ENCODE peak calls at places on chromosomes 2 and 18, in six cellular contexts. P is AG04450, V is AG09319, A is cardiac fibroblast, X is T-helper 9 cell, H is mesendoderm. O is an unnamed sample.

GRCh38 chr18:70235478-70235877 is 30.0 kb upstream of the RTTN start:
- DNase-seq in P (no peak), V (no peak), A (no peak), X (no peak), H (no peak), O (no peak)

GRCh38 chr18:11857177-11857887 is 6.1 kb downstream of the CHMP1B start:
- DNase-seq in P (peak; percentile 99), V (peak; percentile 91), A (peak; percentile 100), X (no peak), H (peak; percentile 93), O (peak; percentile 99)

GRCh38 chr18:22465859-22466602 is 48.3 kb upstream of the CTAGE1 start:
- DNase-seq in P (peak; percentile 86), V (peak; percentile 60), A (peak; percentile 98), X (no peak), H (peak; percentile 81), O (peak; percentile 94)

GRCh38 chr2:141199711-141200110 is 931.1 kb downstream of the LRP1B start:
- DNase-seq in P (no peak), V (no peak), A (no peak), X (no peak), H (no peak), O (no peak)

GRCh38 chr2:62216113-62216512 is 20.2 kb downstream of the B3GNT2 start:
- DNase-seq in P (no peak), V (no peak), A (no peak), X (no peak), H (no peak), O (no peak)

GRCh38 chr18:36769172-36769571 is 59.6 kb downstream of the TPGS2 start:
- DNase-seq in P (no peak), V (no peak), A (peak; percentile 67), X (no peak), H (no peak), O (no peak)

GRCh38 chr2:67255933-67256615 is 141.1 kb upstream of the ETAA1 start:
- DNase-seq in P (peak; percentile 93), V (peak; percentile 7), A (peak; percentile 90), X (no peak), H (peak; percentile 22), O (peak; percentile 80)

GRCh38 chr2:70116936-70117554 is 29.8 kb downstream of the PCBP1 start:
- DNase-seq in P (no peak), V (no peak), A (no peak), X (no peak), H (no peak), O (no peak)

GRCh38 chr2:204533629-204534370 is 11.5 kb upstream of the PARD3B start:
- DNase-seq in P (no peak), V (no peak), A (peak; percentile 76), X (no peak), H (no peak), O (no peak)

GRCh38 chr18:79819951-79820351 is 22.2 kb downstream of the KCNG2 start:
- DNase-seq in P (no peak), V (no peak), A (no peak), X (no peak), H (no peak), O (no peak)

GRCh38 chr2:121243821-121244460 is 41.1 kb downstream of the TFCP2L1 start:
- DNase-seq in P (no peak), V (no peak), A (no peak), X (no peak), H (no peak), O (no peak)

GRCh38 chr2:64133828-64134227 is 10.4 kb downstream of the PELI1 start:
- DNase-seq in P (peak; percentile 20), V (no peak), A (peak; percentile 81), X (no peak), H (no peak), O (peak; percentile 42)

GRCh38 chr2:237870126-237870525 is 10.7 kb downstream of the RAMP1 start:
- DNase-seq in P (no peak), V (no peak), A (no peak), X (no peak), H (no peak), O (no peak)

GRCh38 chr18:32771169-32771751 is 1.6 kb downstream of the KLHL14 start:
- DNase-seq in P (no peak), V (no peak), A (no peak), X (no peak), H (peak; percentile 67), O (no peak)

GRCh38 chr18:23306842-23307241 is 146.2 kb upstream of the RIOK3 start:
- DNase-seq in P (no peak), V (no peak), A (no peak), X (no peak), H (no peak), O (no peak)

GRCh38 chr2:86062043-86062442 is 43.6 kb downstream of the POLR1A start:
- DNase-seq in P (no peak), V (no peak), A (peak; percentile 65), X (no peak), H (no peak), O (no peak)

GRCh38 chr2:182946949-182947348 is 80.5 kb upstream of the FRZB start:
- DNase-seq in P (no peak), V (no peak), A (peak; percentile 15), X (no peak), H (no peak), O (peak; percentile 10)

GRCh38 chr18:3584897-3585460 is 135.0 kb downstream of the TGIF1 start:
- DNase-seq in P (no peak), V (no peak), A (no peak), X (no peak), H (peak; percentile 63), O (no peak)

GRCh38 chr2:9897796-9898195 is 53.7 kb upstream of the GRHL1 start:
- DNase-seq in P (no peak), V (no peak), A (no peak), X (no peak), H (peak; percentile 21), O (no peak)

GRCh38 chr18:59047321-59047991 is 92.2 kb upstream of the SEC11C start:
- DNase-seq in P (no peak), V (no peak), A (no peak), X (no peak), H (no peak), O (no peak)

GRCh38 chr2:231900486-231900942 is 25.7 kb downstream of the NPPC start:
- DNase-seq in P (peak; percentile 11), V (no peak), A (peak; percentile 75), X (peak; percentile 46), H (peak; percentile 90), O (peak; percentile 4)

GRCh38 chr2:240300261-240300821 is 135.1 kb upstream of the GPC1 start:
- DNase-seq in P (no peak), V (no peak), A (no peak), X (no peak), H (no peak), O (no peak)

GRCh38 chr2:28338046-28338753 is 54.5 kb upstream of the FOSL2 start:
- DNase-seq in P (peak; percentile 63), V (peak; percentile 93), A (peak; percentile 81), X (no peak), H (peak; percentile 42), O (no peak)

GRCh38 chr2:39437522-39438296 is 624 bp upstream of the MAP4K3 start:
- DNase-seq in P (no peak), V (no peak), A (peak; percentile 51), X (peak; percentile 2), H (no peak), O (no peak)

GRCh38 chr2:225999692-226000091 is 600.2 kb downstream of the NYAP2 start:
- DNase-seq in P (no peak), V (no peak), A (peak; percentile 86), X (no peak), H (no peak), O (no peak)

O was measured in non-pigmented ciliary epithelial cell.